ENCODE peak calls at places on chromosomes 11 and 22, in six cellular contexts. C, D, I, U, P and T are unnamed samples.

GRCh38 chr22:44892243-44892642 is 117.6 kb downstream of the PHF21B start:
- DNase-seq in C (no peak), D (no peak), I (no peak), U (no peak), P (no peak), T (no peak)

GRCh38 chr11:110071197-110071596 is 22.0 kb upstream of the ZC3H12C start:
- DNase-seq in C (no peak), D (no peak), I (no peak), U (no peak), P (no peak), T (no peak)

GRCh38 chr11:72581067-72581466 is 93.2 kb downstream of the PDE2A start:
- DNase-seq in C (no peak), D (no peak), I (no peak), U (no peak), P (no peak), T (no peak)

GRCh38 chr11:80204021-80204420 is 763.2 kb upstream of the TENM4 start:
- DNase-seq in C (no peak), D (no peak), I (no peak), U (no peak), P (no peak), T (no peak)

GRCh38 chr11:121091492-121092179 is 9.4 kb upstream of the TECTA start:
- DNase-seq in C (no peak), D (no peak), I (no peak), U (no peak), P (no peak), T (peak; percentile 94)

GRCh38 chr11:116226731-116227130 is 546.1 kb downstream of the BUD13 start:
- DNase-seq in C (no peak), D (no peak), I (no peak), U (no peak), P (no peak), T (no peak)

GRCh38 chr11:92224394-92225205 is at the start of gene FAT3:
- DNase-seq in C (no peak), D (peak; percentile 43), I (no peak), U (no peak), P (peak; percentile 26), T (no peak)

GRCh38 chr22:39150848-39151215 is 1.6 kb downstream of the CBX7 start:
- DNase-seq in C (no peak), D (no peak), I (no peak), U (no peak), P (no peak), T (no peak)

GRCh38 chr11:95566151-95566670 is 223.4 kb downstream of the FAM76B start:
- DNase-seq in C (no peak), D (no peak), I (no peak), U (no peak), P (no peak), T (no peak)

GRCh38 chr22:42408815-42409529 is 23.2 kb downstream of the NFAM1 start:
- DNase-seq in C (no peak), D (no peak), I (no peak), U (no peak), P (no peak), T (no peak)

GRCh38 chr11:11081273-11081672 is 223.4 kb upstream of the ZBED5 start:
- DNase-seq in C (no peak), D (no peak), I (no peak), U (no peak), P (no peak), T (no peak)

GRCh38 chr11:131691558-131692041 is 321.2 kb downstream of the NTM start:
- DNase-seq in C (no peak), D (no peak), I (peak; percentile 11), U (no peak), P (peak; percentile 11), T (no peak)

GRCh38 chr22:44666207-44666585 is 35.8 kb upstream of the PRR5 start:
- DNase-seq in C (peak; percentile 49), D (no peak), I (no peak), U (no peak), P (no peak), T (no peak)

GRCh38 chr11:126815111-126815510 is 185.5 kb downstream of the KIRREL3 start:
- DNase-seq in C (no peak), D (no peak), I (no peak), U (no peak), P (peak; percentile 28), T (no peak)

GRCh38 chr11:86303257-86303656 is 1.2 kb downstream of the HIKESHI start:
- DNase-seq in C (no peak), D (no peak), I (no peak), U (no peak), P (peak; percentile 29), T (no peak)

GRCh38 chr11:38456371-38456770 is 1858.3 kb upstream of the RAG2 start:
- DNase-seq in C (no peak), D (no peak), I (no peak), U (no peak), P (peak; percentile 35), T (no peak)

GRCh38 chr11:129694538-129694937 is 121.1 kb upstream of the TMEM45B start:
- DNase-seq in C (no peak), D (no peak), I (peak; percentile 10), U (no peak), P (no peak), T (no peak)